ENCODE peak calls at places on chromosomes 5 and 9, in nine cellular contexts. Z is IMR-90, Q is tibial artery, K is pancreas, M is fibroblast of lung, L is HCT116, W is cardiac muscle cell, J is PC-3, H is kidney epithelial cell. X is an unnamed sample.
A peak's percentile ranks its signal among the peaks of the same experiment; 100 is the strongest.

GRCh38 chr9:108768739-108769138 is 87.0 kb downstream of the ACTL7B start:
- DNase-seq in H (no peak), L (no peak), Z (no peak), J (no peak), K (no peak), Q (no peak), W (no peak), M (no peak), X (no peak)

GRCh38 chr9:20242767-20243166 is 379.5 kb downstream of the MLLT3 start:
- DNase-seq in Z (no peak), J (no peak), H (no peak), Q (no peak), W (no peak), K (no peak), L (no peak), M (no peak), X (no peak)

GRCh38 chr5:151772029-151772867 is 494 bp downstream of the G3BP1 start:
- DNase-seq in L (no peak), H (no peak), Q (peak; percentile 53), W (peak; percentile 59), Z (no peak), M (peak; percentile 32), J (no peak), K (peak; percentile 16), X (peak; percentile 65)

GRCh38 chr5:158414780-158415179 is 555.8 kb upstream of the CLINT1 start:
- DNase-seq in Q (no peak), Z (peak; percentile 86), J (peak; percentile 60), H (peak; percentile 77), K (no peak), M (peak; percentile 90), W (no peak), L (no peak), X (no peak)

GRCh38 chr5:157245477-157245876 is 20.4 kb upstream of the CYFIP2 start:
- DNase-seq in Z (no peak), H (no peak), W (no peak), L (no peak), M (no peak), Q (no peak), K (no peak), J (peak; percentile 77), X (no peak)

GRCh38 chr9:110650991-110651411 is 17.6 kb upstream of the MUSK start:
- DNase-seq in K (no peak), Z (peak; percentile 99), J (peak; percentile 77), Q (peak; percentile 37), H (no peak), M (peak; percentile 97), L (no peak), W (no peak), X (no peak)

GRCh38 chr5:42598311-42598710 is 158.3 kb upstream of the CCDC152 start:
- DNase-seq in K (no peak), H (no peak), M (no peak), Q (no peak), W (no peak), J (no peak), L (no peak), Z (no peak), X (no peak)

GRCh38 chr9:34896112-34896511 is 62.0 kb upstream of the PHF24 start:
- DNase-seq in M (no peak), Z (no peak), L (no peak), K (no peak), W (peak; percentile 18), Q (no peak), J (no peak), H (no peak), X (no peak)

GRCh38 chr5:39616131-39616530 is 191.4 kb upstream of the DAB2 start:
- DNase-seq in K (no peak), J (peak; percentile 42), M (peak; percentile 74), W (no peak), Q (no peak), H (no peak), Z (no peak), L (no peak), X (peak; percentile 65)

GRCh38 chr9:131608469-131609115 is 63.3 kb downstream of the PRRT1B start:
- DNase-seq in Z (peak; percentile 87), K (peak; percentile 62), W (peak; percentile 89), J (peak; percentile 76), Q (peak; percentile 71), L (peak; percentile 39), M (peak; percentile 81), H (peak; percentile 61), X (no peak)

GRCh38 chr9:92100237-92100911 is 14.8 kb downstream of the SPTLC1 start:
- DNase-seq in J (peak; percentile 81), M (peak; percentile 74), K (no peak), Z (peak; percentile 87), L (peak; percentile 78), H (peak; percentile 67), W (no peak), Q (no peak), X (no peak)

GRCh38 chr5:180080670-180081280 is 9.2 kb upstream of the RNF130 start:
- DNase-seq in H (no peak), M (no peak), Q (no peak), J (no peak), L (no peak), Z (no peak), W (no peak), K (no peak), X (no peak)

GRCh38 chr5:79938468-79938867 is 52.6 kb downstream of the MTX3 start:
- DNase-seq in Q (no peak), Z (no peak), K (no peak), H (no peak), W (no peak), J (no peak), L (no peak), M (no peak), X (no peak)

GRCh38 chr5:150026682-150027172 is 26.2 kb downstream of the HMGXB3 start:
- DNase-seq in W (no peak), J (no peak), M (no peak), K (no peak), H (no peak), Q (no peak), Z (no peak), L (no peak), X (no peak)

GRCh38 chr5:119435436-119436132 is 16.7 kb upstream of the HSD17B4 start:
- DNase-seq in M (peak; percentile 48), W (peak; percentile 63), Z (peak; percentile 52), J (peak; percentile 65), L (no peak), Q (peak; percentile 65), K (peak; percentile 15), H (peak; percentile 26), X (peak; percentile 69)

GRCh38 chr9:131709741-131710499 is 30.0 kb downstream of the RAPGEF1 start:
- DNase-seq in Q (no peak), M (peak; percentile 19), H (no peak), L (no peak), J (no peak), K (no peak), Z (peak; percentile 38), W (no peak), X (no peak)

GRCh38 chr9:108961151-108961550 is 27.0 kb downstream of the ABITRAM start:
- DNase-seq in H (no peak), L (no peak), M (no peak), K (no peak), Q (no peak), Z (no peak), W (no peak), J (no peak), X (no peak)

GRCh38 chr5:31750215-31750614 is 111.3 kb downstream of the PDZD2 start:
- DNase-seq in Z (no peak), W (no peak), L (no peak), K (no peak), Q (no peak), H (no peak), J (no peak), M (no peak), X (no peak)

GRCh38 chr9:129885018-129885669 is 49.9 kb downstream of the USP20 start:
- DNase-seq in K (no peak), L (no peak), Q (peak; percentile 45), W (no peak), J (peak; percentile 48), Z (no peak), H (no peak), M (no peak), X (peak; percentile 68)

GRCh38 chr9:116687762-116688160 is 656 bp downstream of the TRIM32 start:
- DNase-seq in Q (no peak), J (no peak), W (peak; percentile 9), K (no peak), H (no peak), M (no peak), Z (no peak), L (no peak), X (no peak)

GRCh38 chr9:116691607-116692006 is 4.5 kb downstream of the TRIM32 start:
- DNase-seq in J (no peak), K (no peak), W (no peak), H (no peak), Z (no peak), L (no peak), Q (no peak), M (no peak), X (no peak)

GRCh38 chr9:116689117-116689516 is 2.0 kb downstream of the TRIM32 start:
- DNase-seq in L (no peak), Z (no peak), W (no peak), K (no peak), H (no peak), M (no peak), Q (no peak), J (no peak), X (no peak)

GRCh38 chr9:116687074-116687761 is at the start of gene TRIM32:
- DNase-seq in Q (peak; percentile 90), L (peak; percentile 51), Z (peak; percentile 81), K (peak; percentile 87), W (peak; percentile 95), H (peak; percentile 49), J (peak; percentile 79), M (peak; percentile 85), X (peak; percentile 95)

GRCh38 chr9:116689633-116690032 is 2.5 kb downstream of the TRIM32 start:
- DNase-seq in Z (no peak), K (no peak), Q (no peak), W (no peak), H (no peak), L (no peak), J (no peak), M (no peak), X (no peak)
- TF ChIP-seq CTCF in Z (no peak), K (no peak), Q (no peak), W (no peak), H (no peak), L (no peak), J (no peak), M (no peak), X (no peak)

GRCh38 chr9:32782476-32783167 is 718 bp upstream of the TMEM215 start:
- DNase-seq in K (no peak), M (no peak), W (peak; percentile 7), L (no peak), J (no peak), Q (no peak), Z (no peak), H (no peak), X (no peak)
- H3K27me3 ChIP-seq in K (no peaks in the 10 kb centered on the region), M (peaks cover 20% of the 10 kb centered on the region), W (peaks cover 87% of the 10 kb centered on the region), L (peaks cover 55% of the 10 kb centered on the region), J (peaks cover 81% of the 10 kb centered on the region), Q (no peaks in the 10 kb centered on the region), Z (peaks cover 31% of the 10 kb centered on the region), H (peaks cover 32% of the 10 kb centered on the region), X (peaks cover 16% of the 10 kb centered on the region)

GRCh38 chr5:142364251-142365145 is 39.7 kb upstream of the SPRY4 start:
- DNase-seq in J (no peak), H (peak; percentile 42), M (no peak), L (no peak), Q (peak; percentile 32), W (no peak), K (no peak), Z (no peak), X (no peak)
- TF ChIP-seq CTCF in J (no peak), H (no peak), M (no peak), L (no peak), Q (no peak), W (no peak), K (no peak), Z (no peak), X (no peak)

GRCh38 chr9:137233143-137233980 is 2.7 kb downstream of the SLC34A3 start:
- DNase-seq in K (no peak), M (no peak), Z (no peak), L (no peak), W (no peak), H (no peak), J (no peak), Q (no peak), X (no peak)
- H3K27me3 ChIP-seq in K (no peaks in the 10 kb centered on the region), M (no peaks in the 10 kb centered on the region), Z (peaks cover 1% of the 10 kb centered on the region), L (no peaks in the 10 kb centered on the region), W (no peaks in the 10 kb centered on the region), H (peaks cover 60% of the 10 kb centered on the region), J (no peaks in the 10 kb centered on the region), Q (no peaks in the 10 kb centered on the region), X (peaks cover 44% of the 10 kb centered on the region)